ENCODE peak calls at places on chromosomes 7 and 10, in ten cellular contexts. J is CD8-positive, alpha-beta memory T cell; D is fibroblast of lung; V is lower lobe of right lung; H is SJSA1; G is endodermal cell; T is IMR-90; B is heart right ventricle; N is tibial nerve; S is substantia nigra. P is an unnamed sample.

GRCh38 chr7:111198255-111198654 is 107.3 kb downstream of the LRRN3 start:
- DNase-seq in J (no peak), D (peak; percentile 100), V (no peak), H (peak; percentile 71), G (no peak), T (peak; percentile 100), B (no peak), N (peak; percentile 31), S (no peak), P (no peak)

GRCh38 chr10:43686414-43686813 is 37.7 kb upstream of the ZNF32 start:
- DNase-seq in J (no peak), D (no peak), V (no peak), H (no peak), G (no peak), T (no peak), B (no peak), N (no peak), S (no peak), P (no peak)

GRCh38 chr7:114574384-114574783 is 159.8 kb downstream of the FOXP2 start:
- DNase-seq in J (no peak), D (peak; percentile 80), V (no peak), H (no peak), G (peak; percentile 62), T (peak; percentile 45), B (no peak), N (no peak), S (no peak), P (no peak)

GRCh38 chr7:93011351-93012294 is 106.2 kb downstream of the SAMD9 start:
- DNase-seq in J (no peak), D (peak; percentile 95), V (no peak), H (peak; percentile 64), G (no peak), T (peak; percentile 99), B (no peak), N (no peak), S (no peak), P (no peak)

GRCh38 chr10:52170776-52171175 is 143.3 kb upstream of the DKK1 start:
- DNase-seq in J (no peak), D (no peak), V (no peak), H (no peak), G (no peak), T (no peak), B (no peak), N (no peak), S (no peak), P (no peak)

GRCh38 chr10:97508342-97508741 is 9.6 kb downstream of the UBTD1 start:
- DNase-seq in J (no peak), D (peak; percentile 36), V (no peak), H (no peak), G (no peak), T (peak; percentile 72), B (no peak), N (no peak), S (no peak), P (no peak)

GRCh38 chr10:131676971-131677421 is 223.8 kb upstream of the PPP2R2D start:
- DNase-seq in J (no peak), D (no peak), V (no peak), H (no peak), G (peak; percentile 94), T (no peak), B (no peak), N (no peak), S (no peak), P (no peak)

GRCh38 chr7:135208417-135208793 is 2.9 kb downstream of the WDR91 start:
- DNase-seq in J (no peak), D (peak; percentile 46), V (no peak), H (no peak), G (no peak), T (no peak), B (no peak), N (no peak), S (no peak), P (no peak)

GRCh38 chr7:116216956-116217570 is 6.7 kb downstream of the TES start:
- DNase-seq in J (no peak), D (peak; percentile 55), V (no peak), H (no peak), G (no peak), T (peak; percentile 61), B (no peak), N (no peak), S (no peak), P (no peak)
- H3K27ac ChIP-seq in J (no peak overlapping the region), D (peak overlapping the region; percentile 74), V (no peak overlapping the region), H (peak overlapping the region; percentile 84), G (no peak overlapping the region), T (no peak overlapping the region), B (no peak overlapping the region), N (no peak overlapping the region), S (no peak overlapping the region), P (no peak overlapping the region)

GRCh38 chr10:110459600-110459999 is 38.1 kb upstream of the DUSP5 start:
- DNase-seq in J (no peak), D (no peak), V (no peak), H (no peak), G (no peak), T (no peak), B (no peak), N (no peak), S (no peak), P (no peak)

GRCh38 chr10:110458583-110458920 is 39.2 kb upstream of the DUSP5 start:
- DNase-seq in J (no peak), D (no peak), V (no peak), H (no peak), G (peak; percentile 22), T (no peak), B (peak; percentile 37), N (no peak), S (no peak), P (no peak)

GRCh38 chr10:110461530-110461929 is 36.2 kb upstream of the DUSP5 start:
- DNase-seq in J (no peak), D (no peak), V (no peak), H (peak; percentile 31), G (no peak), T (no peak), B (no peak), N (no peak), S (no peak), P (no peak)

GRCh38 chr10:110461088-110461487 is 36.6 kb upstream of the DUSP5 start:
- DNase-seq in J (no peak), D (no peak), V (no peak), H (no peak), G (peak; percentile 40), T (no peak), B (no peak), N (no peak), S (no peak), P (no peak)

DNA sequence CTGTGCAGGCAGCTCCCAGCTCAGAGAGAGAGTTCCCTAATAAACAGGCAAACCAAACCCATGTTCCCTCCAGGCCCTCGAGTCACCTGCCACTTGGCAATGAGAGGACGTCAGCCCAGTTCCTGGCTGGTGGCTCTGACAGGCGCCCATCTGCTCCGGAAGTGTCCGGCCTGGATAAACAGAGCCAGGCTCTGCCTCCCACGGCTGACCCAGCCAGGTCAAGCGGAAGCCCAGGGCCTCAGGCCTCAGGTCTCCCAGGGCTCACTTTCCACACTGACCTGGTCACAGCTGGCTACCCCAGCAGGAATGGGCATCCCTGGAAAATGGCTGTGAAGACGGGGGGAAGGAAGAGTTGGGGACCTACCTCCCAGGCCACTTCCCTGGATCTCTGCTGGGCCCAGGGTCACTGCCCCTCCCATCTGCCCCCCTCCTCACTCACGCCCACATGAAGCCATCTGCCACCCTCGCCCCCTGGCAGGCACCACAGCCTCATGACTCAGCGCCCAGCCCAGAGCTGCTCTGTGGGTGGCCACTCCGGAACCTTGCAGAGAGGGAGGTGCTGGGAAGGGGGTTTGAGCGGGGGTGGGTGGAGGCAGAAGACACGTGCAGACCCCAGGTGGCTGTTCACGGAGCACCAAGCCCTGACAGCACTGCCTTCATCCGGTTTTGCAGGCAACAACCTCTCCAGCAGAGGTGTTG is 37.4 kb upstream of the DUSP5 start:
- DNase-seq in J (peak; percentile 20), D (no peak), V (no peak), H (peak; percentile 82), G (peak; percentile 53), T (peak; percentile 34), B (peak; percentile 29), N (no peak), S (no peak), P (no peak)
- H3K27ac ChIP-seq in J (no peak overlapping the region), D (no peak overlapping the region), V (no peak overlapping the region), H (peak overlapping the region; percentile 74), G (no peak overlapping the region), T (no peak overlapping the region), B (no peak overlapping the region), N (no peak overlapping the region), S (no peak overlapping the region), P (no peak overlapping the region)

GRCh38 chr10:15624405-15625191 is 95.1 kb downstream of the ITGA8 start:
- DNase-seq in J (no peak), D (peak; percentile 79), V (no peak), H (no peak), G (no peak), T (no peak), B (no peak), N (no peak), S (no peak), P (no peak)
- H3K27ac ChIP-seq in J (no peak overlapping the region), D (no peak overlapping the region), V (no peak overlapping the region), H (no peak overlapping the region), G (no peak overlapping the region), T (no peak overlapping the region), B (no peak overlapping the region), N (no peak overlapping the region), S (no peak overlapping the region), P (no peak overlapping the region)

DNA sequence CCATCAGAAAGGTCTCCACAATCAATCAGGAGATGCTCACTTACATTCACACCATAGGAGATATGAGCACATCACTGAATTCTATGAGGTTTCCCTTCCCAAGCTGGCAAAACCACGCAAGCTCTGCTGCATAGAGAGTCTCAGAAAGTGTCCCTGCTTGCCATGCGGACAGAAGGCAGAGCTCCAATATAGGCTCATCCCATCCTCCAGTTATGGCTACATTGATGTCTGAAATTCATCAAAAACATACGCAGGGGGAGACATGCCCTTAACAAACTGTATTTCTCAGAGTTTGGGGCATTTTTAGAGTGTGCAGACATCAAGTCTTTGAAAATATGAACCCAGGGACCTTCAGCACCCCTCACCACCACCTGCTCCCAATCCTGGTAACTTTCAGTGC is 2.9 kb downstream of the C10orf90 start:
- DNase-seq in J (no peak), D (no peak), V (no peak), H (no peak), G (no peak), T (no peak), B (no peak), N (no peak), S (no peak), P (no peak)
- H3K27ac ChIP-seq in J (no peak overlapping the region), D (no peak overlapping the region), V (no peak overlapping the region), H (no peak overlapping the region), G (no peak overlapping the region), T (no peak overlapping the region), B (no peak overlapping the region), N (no peak overlapping the region), S (peak overlapping the region; percentile 98), P (peak overlapping the region; percentile 84)

GRCh38 chr10:6270951-6271350 is 68.2 kb downstream of the PFKFB3 start:
- DNase-seq in J (no peak), D (no peak), V (no peak), H (no peak), G (no peak), T (no peak), B (no peak), N (no peak), S (no peak), P (no peak)
- H3K27ac ChIP-seq in J (peak overlapping the region; percentile 8), D (no peak overlapping the region), V (peak overlapping the region; percentile 84), H (no peak overlapping the region), G (no peak overlapping the region), T (no peak overlapping the region), B (no peak overlapping the region), N (no peak overlapping the region), S (peak overlapping the region; percentile 9), P (peak overlapping the region; percentile 32)

GRCh38 chr10:130354976-130355795 is 219.0 kb downstream of the GLRX3 start:
- DNase-seq in J (no peak), D (no peak), V (no peak), H (no peak), G (peak; percentile 26), T (no peak), B (no peak), N (no peak), S (no peak), P (no peak)
- H3K27ac ChIP-seq in J (no peak overlapping the region), D (no peak overlapping the region), V (no peak overlapping the region), H (no peak overlapping the region), G (no peak overlapping the region), T (no peak overlapping the region), B (no peak overlapping the region), N (no peak overlapping the region), S (no peak overlapping the region), P (no peak overlapping the region)